ENCODE peak calls at places on chromosomes 3 and 15, in four cellular contexts. One of them, this sample, is unnamed.

GRCh38 chr3:123489400-123490004 is 40.6 kb upstream of the ADCY5 start:
- DNase-seq in WTC11: peak
- DNase-seq in HepG2: peak
- DNase-seq in K562: peak
- DNase-seq in this sample: peak

GRCh38 chr15:31301687-31301990 is 25.0 kb upstream of the KLF13 start:
- DNase-seq in WTC11: no peak
- DNase-seq in HepG2: no peak
- DNase-seq in K562: no peak
- DNase-seq in this sample: no peak

GRCh38 chr15:74227968-74228722 is 8.0 kb upstream of the CCDC33 start:
- DNase-seq in WTC11: no peak
- DNase-seq in HepG2: no peak
- DNase-seq in K562: no peak
- DNase-seq in this sample: no peak

GRCh38 chr3:187935623-187936156 is 190.4 kb upstream of the BCL6 start:
- DNase-seq in WTC11: no peak
- DNase-seq in HepG2: no peak
- DNase-seq in K562: no peak
- DNase-seq in this sample: no peak

GRCh38 chr3:77825045-77825827 is 785.3 kb downstream of the ROBO2 start:
- DNase-seq in WTC11: no peak
- DNase-seq in HepG2: no peak
- DNase-seq in K562: no peak
- DNase-seq in this sample: no peak

GRCh38 chr3:160038862-160039562 is 50.4 kb downstream of the IL12A start:
- DNase-seq in WTC11: peak
- DNase-seq in HepG2: no peak
- DNase-seq in K562: no peak
- DNase-seq in this sample: peak

GRCh38 chr3:36959821-36960220 is 15.0 kb upstream of the TRANK1 start:
- DNase-seq in WTC11: no peak
- DNase-seq in HepG2: no peak
- DNase-seq in K562: no peak
- DNase-seq in this sample: no peak

GRCh38 chr3:29144361-29144760 is 136.5 kb upstream of the RBMS3 start:
- DNase-seq in WTC11: no peak
- DNase-seq in HepG2: no peak
- DNase-seq in K562: no peak
- DNase-seq in this sample: no peak

DNA sequence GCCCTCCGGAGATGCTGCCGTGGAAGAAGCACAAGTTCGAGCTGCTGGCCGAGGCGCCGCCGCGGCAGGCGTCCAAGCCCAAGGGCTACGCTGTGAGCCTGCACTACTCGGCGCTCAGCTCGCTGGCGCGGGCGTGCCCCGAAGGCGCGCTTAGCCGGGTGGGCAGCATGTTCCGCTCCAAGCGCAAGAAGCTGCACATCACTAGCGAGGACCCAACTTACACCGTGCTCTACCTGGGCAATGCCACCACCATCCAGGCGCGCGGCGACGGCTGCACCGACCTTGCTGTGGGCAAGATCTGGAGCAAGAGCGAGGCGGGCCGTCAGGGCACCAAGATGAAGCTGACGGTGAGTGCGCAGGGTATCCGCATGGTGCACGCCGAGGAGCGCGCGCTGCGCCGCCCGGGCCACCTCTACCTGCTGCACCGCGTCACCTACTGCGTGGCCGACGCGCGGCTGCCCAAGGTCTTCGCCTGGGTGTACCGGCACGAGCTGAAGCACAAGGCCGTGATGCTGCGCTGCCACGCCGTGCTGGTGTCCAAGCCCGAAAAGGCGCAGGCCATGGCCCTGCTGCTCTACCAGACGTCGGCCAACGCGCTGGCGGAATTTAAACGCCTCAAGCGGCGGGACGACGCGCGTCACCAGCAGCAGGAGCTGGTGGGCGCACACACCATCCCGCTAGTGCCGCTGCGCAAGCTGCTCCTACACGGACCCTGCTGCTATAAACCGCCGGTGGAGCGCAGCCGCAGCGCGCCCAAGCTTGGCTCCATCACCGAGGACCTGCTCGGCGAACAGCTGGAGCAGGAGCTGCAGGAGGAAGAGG is 1.3 kb downstream of the FAM43A start:
- DNase-seq in WTC11: no peak
- DNase-seq in HepG2: no peak
- DNase-seq in K562: no peak
- DNase-seq in this sample: no peak
- TF ChIP-seq ELF4 in WTC11: no peak
- TF ChIP-seq ELF4 in HepG2: no peak
- TF ChIP-seq ELF4 in K562: no peak
- TF ChIP-seq ELF4 in this sample: no peak

GRCh38 chr3:136296960-136297359 is 46.8 kb downstream of the PCCB start:
- DNase-seq in WTC11: no peak
- DNase-seq in HepG2: no peak
- DNase-seq in K562: no peak
- DNase-seq in this sample: no peak
- TF ChIP-seq ELF4 in WTC11: no peak
- TF ChIP-seq ELF4 in HepG2: no peak
- TF ChIP-seq ELF4 in K562: no peak
- TF ChIP-seq ELF4 in this sample: no peak

DNA sequence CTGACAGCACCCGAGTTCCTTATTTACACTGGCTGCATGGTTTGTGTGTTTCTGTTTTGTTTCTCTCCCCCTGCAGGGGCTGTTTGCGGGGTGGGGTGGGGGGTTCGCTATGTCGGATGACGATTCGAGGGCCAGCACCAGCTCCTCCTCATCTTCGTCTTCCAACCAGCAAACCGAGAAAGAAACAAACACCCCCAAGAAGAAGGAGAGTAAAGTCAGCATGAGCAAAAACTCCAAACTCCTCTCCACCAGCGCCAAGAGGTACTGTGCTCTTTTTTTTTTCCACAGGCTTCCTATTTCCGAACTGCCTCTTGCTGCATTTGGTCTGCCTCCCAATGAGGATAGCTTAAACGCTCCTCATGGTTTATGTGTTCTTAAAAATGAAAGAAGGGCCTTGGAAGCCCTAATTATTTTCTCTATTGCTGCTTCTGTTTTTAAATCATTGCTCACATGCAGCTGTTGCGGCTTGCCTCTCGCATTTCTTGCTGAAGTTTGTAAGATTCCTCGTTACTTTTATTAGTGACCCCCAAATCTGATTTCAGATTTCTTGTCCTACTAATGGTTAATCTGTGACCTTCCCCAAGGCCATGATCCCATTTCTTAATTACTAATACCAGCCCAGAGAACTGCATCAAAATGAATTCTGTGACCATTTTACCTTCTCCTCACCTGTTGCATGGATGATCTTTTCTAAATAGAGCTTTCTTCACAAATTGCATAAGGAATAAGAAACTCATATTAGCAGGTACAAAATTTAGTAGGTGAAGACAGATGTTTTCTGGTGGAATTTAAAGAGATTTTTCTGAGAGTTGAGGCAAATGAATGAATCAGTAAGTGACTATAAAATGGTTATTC is 1.6 kb downstream of the UBE2E1 start:
- DNase-seq in WTC11: no peak
- DNase-seq in HepG2: no peak
- DNase-seq in K562: no peak
- DNase-seq in this sample: no peak
- TF ChIP-seq ELF4 in WTC11: no peak
- TF ChIP-seq ELF4 in HepG2: no peak
- TF ChIP-seq ELF4 in K562: no peak
- TF ChIP-seq ELF4 in this sample: no peak

GRCh38 chr15:90418627-90419026 is 30.6 kb downstream of the IQGAP1 start:
- DNase-seq in WTC11: no peak
- DNase-seq in HepG2: no peak
- DNase-seq in K562: no peak
- DNase-seq in this sample: no peak
- TF ChIP-seq ELF4 in WTC11: no peak
- TF ChIP-seq ELF4 in HepG2: no peak
- TF ChIP-seq ELF4 in K562: no peak
- TF ChIP-seq ELF4 in this sample: no peak

GRCh38 chr3:30988774-30989173 is 94.3 kb upstream of the GADL1 start:
- DNase-seq in WTC11: no peak
- DNase-seq in HepG2: no peak
- DNase-seq in K562: no peak
- DNase-seq in this sample: no peak

GRCh38 chr3:30989266-30989799 is 94.9 kb upstream of the GADL1 start:
- DNase-seq in WTC11: no peak
- DNase-seq in HepG2: no peak
- DNase-seq in K562: no peak
- DNase-seq in this sample: no peak

GRCh38 chr3:30982676-30983075 is 88.2 kb upstream of the GADL1 start:
- DNase-seq in WTC11: no peak
- DNase-seq in HepG2: no peak
- DNase-seq in K562: no peak
- DNase-seq in this sample: no peak

GRCh38 chr3:30984855-30985793 is 90.7 kb upstream of the GADL1 start:
- DNase-seq in WTC11: no peak
- DNase-seq in HepG2: no peak
- DNase-seq in K562: no peak
- DNase-seq in this sample: no peak

GRCh38 chr3:30986551-30986950 is 92.1 kb upstream of the GADL1 start:
- DNase-seq in WTC11: no peak
- DNase-seq in HepG2: no peak
- DNase-seq in K562: no peak
- DNase-seq in this sample: no peak
- TF ChIP-seq ELF4 in WTC11: no peak
- TF ChIP-seq ELF4 in HepG2: no peak
- TF ChIP-seq ELF4 in K562: no peak
- TF ChIP-seq ELF4 in this sample: no peak

GRCh38 chr3:128794788-128795649 is 69.0 kb downstream of the RAB7A start:
- DNase-seq in WTC11: peak
- DNase-seq in HepG2: peak
- DNase-seq in K562: peak
- DNase-seq in this sample: peak
- TF ChIP-seq ELF4 in WTC11: no peak
- TF ChIP-seq ELF4 in HepG2: no peak
- TF ChIP-seq ELF4 in K562: no peak
- TF ChIP-seq ELF4 in this sample: no peak

DNA sequence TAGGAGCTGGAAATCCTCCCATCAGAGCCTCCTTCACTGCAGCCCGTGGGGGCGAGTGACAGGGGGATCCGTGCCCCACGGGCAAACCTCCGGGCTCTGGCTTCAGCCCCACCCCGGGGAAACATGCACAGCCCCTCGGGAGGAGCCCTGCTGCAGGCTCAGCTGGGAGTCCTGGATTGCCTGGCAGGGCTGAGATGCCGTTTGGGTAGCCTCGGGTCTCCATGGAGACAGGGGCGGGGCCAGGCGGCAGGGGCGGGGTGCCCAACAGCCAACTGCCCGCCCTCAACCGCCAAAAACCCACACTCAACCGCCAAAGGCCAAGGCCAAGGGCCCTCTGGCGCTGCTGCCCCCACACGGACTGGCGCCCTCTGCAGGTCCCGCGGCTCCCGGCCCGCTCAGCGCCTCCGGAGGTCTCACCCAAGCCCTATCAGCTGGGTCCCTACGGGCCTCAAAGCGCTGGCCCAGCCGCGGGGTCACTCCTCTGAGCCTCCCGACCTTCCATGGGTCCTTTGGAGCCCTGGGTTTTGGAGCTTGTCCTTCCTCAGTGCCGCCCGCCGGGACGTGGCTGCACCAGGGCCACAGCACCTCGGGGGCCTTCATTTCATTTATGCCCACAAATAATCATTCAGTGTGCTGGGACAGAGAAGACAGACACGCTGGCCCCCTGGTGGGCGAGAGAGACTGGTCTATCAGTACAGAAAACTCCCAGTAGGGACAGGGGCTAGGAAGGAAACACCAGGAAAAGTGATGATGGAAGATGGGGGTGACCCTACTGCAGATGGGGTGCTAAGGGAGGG is 33.5 kb upstream of the ACAD9 start:
- DNase-seq in WTC11: peak
- DNase-seq in HepG2: peak
- DNase-seq in K562: peak
- DNase-seq in this sample: peak
- TF ChIP-seq ELF4 in WTC11: no peak
- TF ChIP-seq ELF4 in HepG2: no peak
- TF ChIP-seq ELF4 in K562: no peak
- TF ChIP-seq ELF4 in this sample: no peak

DNA sequence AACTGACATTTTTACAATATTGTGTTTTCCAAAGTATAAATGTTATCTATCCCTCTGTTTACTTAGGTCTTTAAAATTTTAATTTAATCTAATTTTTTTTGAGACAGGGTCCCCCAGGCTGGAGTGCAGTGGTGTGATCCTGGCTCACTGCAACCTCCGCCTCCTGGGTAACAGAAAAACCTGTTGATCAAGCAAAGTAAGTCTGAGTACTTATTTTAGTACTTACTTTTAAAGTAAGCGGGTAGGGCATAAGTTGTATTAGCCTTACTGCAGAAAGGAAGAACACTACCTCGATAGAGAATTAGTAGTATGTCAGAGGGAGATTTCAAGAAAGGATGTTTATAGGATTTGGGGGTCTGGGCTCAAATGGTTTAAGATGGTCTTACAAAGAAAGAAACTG is 11.9 kb upstream of the FEM1B start:
- DNase-seq in WTC11: no peak
- DNase-seq in HepG2: no peak
- DNase-seq in K562: no peak
- DNase-seq in this sample: no peak
- TF ChIP-seq ELF4 in WTC11: no peak
- TF ChIP-seq ELF4 in HepG2: no peak
- TF ChIP-seq ELF4 in K562: no peak
- TF ChIP-seq ELF4 in this sample: no peak

GRCh38 chr3:112582242-112582874 is 20.5 kb downstream of the SLC35A5 start:
- DNase-seq in WTC11: peak
- DNase-seq in HepG2: peak
- DNase-seq in K562: peak
- DNase-seq in this sample: peak

GRCh38 chr3:112585782-112586181 is 23.9 kb downstream of the SLC35A5 start:
- DNase-seq in WTC11: no peak
- DNase-seq in HepG2: no peak
- DNase-seq in K562: no peak
- DNase-seq in this sample: no peak

GRCh38 chr3:112593258-112593657 is 31.4 kb downstream of the SLC35A5 start:
- DNase-seq in WTC11: no peak
- DNase-seq in HepG2: no peak
- DNase-seq in K562: no peak
- DNase-seq in this sample: no peak

GRCh38 chr3:112583105-112583504 is 21.3 kb downstream of the SLC35A5 start:
- DNase-seq in WTC11: no peak
- DNase-seq in HepG2: no peak
- DNase-seq in K562: no peak
- DNase-seq in this sample: no peak

DNA sequence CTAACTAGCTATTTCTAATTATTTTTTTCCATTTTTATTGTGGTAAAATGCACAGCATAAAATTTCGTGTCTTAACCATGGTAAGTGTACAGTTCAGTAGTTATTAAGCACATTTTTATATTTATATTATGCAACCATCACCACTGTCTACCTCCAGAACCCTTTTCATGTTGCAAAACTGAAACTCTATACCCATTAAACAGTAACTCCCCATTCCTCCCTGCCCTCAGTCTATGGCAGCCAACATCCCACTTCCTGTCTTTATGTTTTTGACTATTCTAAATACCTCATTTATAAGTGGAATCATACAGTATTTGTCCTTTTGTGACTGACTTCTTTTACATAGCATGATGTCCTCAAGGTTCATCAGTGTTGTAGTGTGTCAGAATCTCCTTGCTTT is 25.5 kb downstream of the SLC35A5 start:
- DNase-seq in WTC11: no peak
- DNase-seq in HepG2: no peak
- DNase-seq in K562: no peak
- DNase-seq in this sample: no peak
- TF ChIP-seq ELF4 in WTC11: no peak
- TF ChIP-seq ELF4 in HepG2: no peak
- TF ChIP-seq ELF4 in K562: no peak
- TF ChIP-seq ELF4 in this sample: no peak